ENCODE peak calls at places on chromosomes 2 and 18, in ten cellular contexts. K, G, H, S, W, D, I, Q, L and A are unnamed samples.

GRCh38 chr18:58943896-58944295 is 79.2 kb downstream of the ZNF532 start:
- DNase-seq in H (no peak), D (no peak), Q (no peak), K (no peak), G (no peak), L (no peak), I (no peak), W (no peak), S (no peak), A (no peak)

GRCh38 chr2:24717263-24717951 is 75.8 kb downstream of the PTRHD1 start:
- DNase-seq in K (no peak), G (no peak), Q (no peak), D (no peak), S (no peak), L (no peak), W (no peak), H (no peak), I (no peak), A (no peak)

GRCh38 chr2:86371482-86372002 is 34.1 kb upstream of the REEP1 start:
- DNase-seq in I (no peak), S (no peak), Q (no peak), K (no peak), L (no peak), G (no peak), H (no peak), D (no peak), W (no peak), A (no peak)

GRCh38 chr2:65380243-65380642 is 52.2 kb downstream of the SPRED2 start:
- DNase-seq in L (no peak), W (no peak), Q (no peak), I (no peak), G (no peak), S (no peak), D (no peak), H (no peak), K (no peak), A (no peak)

GRCh38 chr2:167196461-167197252 is 308.4 kb downstream of the XIRP2 start:
- DNase-seq in G (no peak), H (peak; percentile 61), D (no peak), K (no peak), W (no peak), I (no peak), Q (no peak), S (peak; percentile 83), L (no peak), A (no peak)

GRCh38 chr2:238952261-238952924 is 104.5 kb downstream of the TWIST2 start:
- DNase-seq in I (no peak), Q (no peak), S (no peak), D (no peak), W (no peak), K (peak; percentile 10), G (no peak), L (no peak), H (no peak), A (no peak)

GRCh38 chr2:222861411-222862067 is 703 bp downstream of the ACSL3 start:
- DNase-seq in L (peak; percentile 39), I (peak; percentile 62), G (no peak), D (no peak), S (peak; percentile 32), H (peak; percentile 24), K (no peak), Q (peak; percentile 16), W (peak; percentile 32), A (no peak)

GRCh38 chr2:222774941-222775340 is 85.9 kb upstream of the ACSL3 start:
- DNase-seq in W (no peak), G (no peak), Q (no peak), I (no peak), K (no peak), L (no peak), D (no peak), S (no peak), H (no peak), A (no peak)

GRCh38 chr2:187478719-187479118 is 30.7 kb upstream of the CALCRL start:
- DNase-seq in L (no peak), Q (no peak), W (no peak), I (no peak), H (no peak), K (no peak), D (no peak), G (no peak), S (no peak), A (no peak)

GRCh38 chr2:123851281-123851680 is 173.8 kb upstream of the CNTNAP5 start:
- DNase-seq in H (no peak), W (no peak), Q (no peak), D (no peak), L (no peak), S (no peak), K (no peak), I (no peak), G (no peak), A (no peak)

GRCh38 chr2:226078656-226079055 is 679.1 kb downstream of the NYAP2 start:
- DNase-seq in K (no peak), W (no peak), Q (no peak), S (no peak), D (no peak), H (no peak), G (no peak), I (no peak), L (no peak), A (no peak)

GRCh38 chr2:127205211-127206140 is 14.6 kb downstream of the CYP27C1 start:
- DNase-seq in K (peak; percentile 60), S (no peak), D (no peak), H (no peak), L (no peak), W (no peak), I (no peak), Q (no peak), G (no peak), A (peak; percentile 54)

GRCh38 chr2:127200962-127201361 is 19.1 kb downstream of the CYP27C1 start:
- DNase-seq in D (no peak), H (no peak), Q (no peak), I (no peak), S (no peak), W (no peak), G (no peak), K (no peak), L (no peak), A (peak; percentile 40)

GRCh38 chr2:127197475-127198385 is 22.4 kb downstream of the CYP27C1 start:
- DNase-seq in H (peak; percentile 46), I (no peak), D (peak; percentile 74), K (peak; percentile 81), Q (peak; percentile 67), G (no peak), S (peak; percentile 59), W (peak; percentile 37), L (peak; percentile 50), A (peak; percentile 75)

GRCh38 chr2:127199223-127199622 is 20.9 kb downstream of the CYP27C1 start:
- DNase-seq in G (no peak), D (no peak), K (no peak), Q (no peak), L (no peak), I (no peak), H (no peak), W (no peak), S (no peak), A (peak; percentile 50)

GRCh38 chr2:127201452-127201851 is 18.6 kb downstream of the CYP27C1 start:
- DNase-seq in H (no peak), L (no peak), W (no peak), G (no peak), D (no peak), S (no peak), Q (no peak), K (peak; percentile 70), I (no peak), A (peak; percentile 43)
- TF ChIP-seq CTCF in H (no peak), L (no peak), W (no peak), G (no peak), D (no peak), S (no peak), Q (no peak), K (peak; percentile 26), I (no peak), A (no peak)

GRCh38 chr2:197174539-197175094 is 136.0 kb downstream of the ANKRD44 start:
- DNase-seq in D (no peak), K (no peak), W (no peak), Q (no peak), S (peak; percentile 80), L (no peak), H (no peak), G (peak; percentile 51), I (no peak), A (no peak)
- TF ChIP-seq CTCF in D (no peak), K (no peak), W (no peak), Q (no peak), S (no peak), L (no peak), H (no peak), G (no peak), I (no peak), A (no peak)

GRCh38 chr2:128536925-128537620 is 218.4 kb upstream of the HS6ST1 start:
- DNase-seq in D (no peak), I (no peak), G (peak; percentile 44), H (no peak), S (peak; percentile 99), L (no peak), W (no peak), K (peak; percentile 74), Q (no peak), A (no peak)
- TF ChIP-seq CTCF in D (no peak), I (no peak), G (no peak), H (no peak), S (no peak), L (no peak), W (no peak), K (no peak), Q (no peak), A (no peak)

GRCh38 chr2:151614606-151615306 is 119.5 kb downstream of the NEB start:
- DNase-seq in H (no peak), Q (no peak), S (no peak), K (no peak), L (no peak), D (no peak), I (no peak), W (no peak), G (no peak), A (no peak)
- TF ChIP-seq CTCF in H (peak; percentile 21), Q (no peak), S (no peak), K (no peak), L (no peak), D (no peak), I (no peak), W (no peak), G (no peak), A (peak; percentile 17)

GRCh38 chr2:27807476-27807875 is 36.0 kb downstream of the MRPL33 start:
- DNase-seq in I (no peak), W (no peak), Q (peak; percentile 44), L (no peak), H (no peak), K (peak; percentile 42), S (peak; percentile 52), D (peak; percentile 16), G (no peak), A (no peak)
- TF ChIP-seq CTCF in I (no peak), W (peak; percentile 61), Q (peak; percentile 55), L (peak; percentile 24), H (peak; percentile 47), K (peak; percentile 74), S (peak; percentile 71), D (peak; percentile 35), G (peak; percentile 48), A (peak; percentile 70)

DNA sequence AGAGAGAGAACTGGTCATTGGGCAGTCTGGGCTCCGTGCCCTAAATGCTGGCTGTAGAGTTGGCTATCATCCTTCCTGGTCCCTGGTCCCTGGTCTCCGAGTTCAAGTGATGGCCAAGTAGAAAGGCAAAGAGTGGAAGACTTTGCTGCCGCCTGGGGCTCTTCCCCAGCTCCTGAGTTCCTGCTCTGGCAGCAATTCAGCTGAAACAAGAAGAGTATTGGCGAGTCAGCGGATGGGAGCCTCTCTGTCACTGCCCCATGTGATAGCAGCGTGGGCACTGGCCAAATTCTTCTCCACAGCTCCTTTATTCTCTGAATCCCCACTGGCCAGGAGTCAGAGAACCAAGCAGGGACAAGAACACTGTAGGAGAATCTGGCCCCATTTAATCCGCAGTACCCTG is 351.0 kb upstream of the POU3F3 start:
- DNase-seq in G (no peak), L (no peak), Q (no peak), K (no peak), D (no peak), H (no peak), W (no peak), I (no peak), S (no peak), A (no peak)
- TF ChIP-seq CTCF in G (no peak), L (no peak), Q (no peak), K (no peak), D (no peak), H (no peak), W (no peak), I (no peak), S (no peak), A (no peak)